ENCODE peak calls at places on chromosomes 5 and 9, in seven cellular contexts. Y is stimulated activated naive CD8-positive, alpha-beta T cell treated with anti-CD3 and anti-CD28 coated beads, Interleukin-15, amount 100 ng/mL, for 72 hours; F is right lobe of liver; M is heart right ventricle; W is HuH-7.5; V is Calu3; A is amniotic stem cell. X is an unnamed sample.

GRCh38 chr9:113376634-113377531 is at the start of gene HDHD3:
- DNase-seq in A (peak), W (peak), V (peak), Y (peak), M (peak), F (peak), X (peak)

GRCh38 chr9:108394726-108395125 is 461.1 kb downstream of the ACTL7B start:
- DNase-seq in W (no peak), M (no peak), A (no peak), F (no peak), Y (no peak), V (no peak), X (no peak)

GRCh38 chr9:114007991-114008666 is 70.0 kb downstream of the AMBP start:
- DNase-seq in M (no peak), Y (peak), V (no peak), A (no peak), F (peak), W (no peak), X (no peak)

GRCh38 chr9:5910413-5911057 is 19.8 kb downstream of the MLANA start:
- DNase-seq in Y (peak), F (no peak), M (no peak), W (no peak), A (no peak), V (no peak), X (no peak)

GRCh38 chr5:157252741-157253465 is 13.0 kb upstream of the CYFIP2 start:
- DNase-seq in Y (peak), M (no peak), W (no peak), F (no peak), V (no peak), A (no peak), X (no peak)

GRCh38 chr9:35910613-35911488 is 1.6 kb downstream of the SPAAR start:
- DNase-seq in V (peak), A (no peak), W (peak), Y (peak), F (peak), M (peak), X (peak)

GRCh38 chr5:157502143-157502647 is 42.2 kb downstream of the NIPAL4 start:
- DNase-seq in A (no peak), V (no peak), Y (no peak), W (no peak), F (no peak), M (no peak), X (no peak)

GRCh38 chr5:132389453-132390286 is 20.2 kb downstream of the SLC22A5 start:
- DNase-seq in V (peak), F (no peak), M (no peak), A (peak), Y (no peak), W (no peak), X (peak)

GRCh38 chr9:97293207-97293721 is 14.2 kb upstream of the CCDC180 start:
- DNase-seq in W (no peak), A (no peak), M (peak), V (no peak), Y (no peak), F (peak), X (no peak)

GRCh38 chr5:163534476-163535172 is 29.2 kb downstream of the MAT2B start:
- DNase-seq in V (no peak), A (no peak), M (no peak), W (no peak), F (no peak), Y (no peak), X (no peak)

GRCh38 chr5:9658726-9659125 is 28.6 kb upstream of the TAS2R1 start:
- DNase-seq in A (no peak), F (no peak), M (no peak), V (no peak), W (no peak), Y (no peak), X (no peak)

GRCh38 chr5:77016962-77017361 is 13.2 kb upstream of the AGGF1 start:
- DNase-seq in W (no peak), M (no peak), V (no peak), A (no peak), F (no peak), Y (no peak), X (no peak)

GRCh38 chr5:154242442-154242841 is 51.9 kb downstream of the GALNT10 start:
- DNase-seq in W (no peak), V (no peak), F (no peak), M (no peak), A (no peak), Y (no peak), X (no peak)

GRCh38 chr5:126016256-126016655 is 407.0 kb upstream of the GRAMD2B start:
- DNase-seq in Y (no peak), A (no peak), F (peak), V (no peak), M (peak), W (no peak), X (no peak)

GRCh38 chr5:59100875-59101274 is 518.0 kb downstream of the RAB3C start:
- DNase-seq in W (no peak), V (no peak), Y (no peak), F (no peak), A (no peak), M (no peak), X (no peak)

GRCh38 chr5:35890021-35890740 is 33.5 kb downstream of the IL7R start:
- DNase-seq in M (no peak), W (no peak), Y (no peak), V (no peak), A (no peak), F (no peak), X (no peak)

GRCh38 chr9:129170229-129170628 is 7.8 kb downstream of the IER5L start:
- DNase-seq in W (no peak), F (no peak), V (no peak), Y (no peak), M (no peak), A (no peak), X (no peak)

GRCh38 chr5:151577566-151577965 is 13.6 kb downstream of the FAT2 start:
- DNase-seq in W (no peak), V (no peak), M (no peak), A (no peak), F (no peak), Y (no peak), X (no peak)

GRCh38 chr5:125607018-125607417 is 816.2 kb upstream of the GRAMD2B start:
- DNase-seq in W (no peak), Y (no peak), V (no peak), A (no peak), M (no peak), F (no peak), X (no peak)

GRCh38 chr5:14077501-14077900 is 65.6 kb upstream of the TRIO start:
- DNase-seq in W (no peak), M (no peak), V (no peak), F (no peak), A (no peak), Y (no peak), X (no peak)

GRCh38 chr5:168734657-168735344 is 155.6 kb upstream of the PANK3 start:
- DNase-seq in V (no peak), M (peak), W (no peak), Y (peak), A (no peak), F (no peak), X (no peak)

GRCh38 chr5:51397996-51398395 is 14.7 kb downstream of the ISL1 start:
- DNase-seq in A (no peak), W (no peak), Y (no peak), F (no peak), V (no peak), M (no peak), X (no peak)

GRCh38 chr5:149040421-149040820 is 22.4 kb downstream of the SH3TC2 start:
- DNase-seq in W (no peak), F (no peak), A (no peak), V (no peak), Y (no peak), M (no peak), X (no peak)

GRCh38 chr9:89886281-89886700 is 281.5 kb downstream of the GADD45G start:
- DNase-seq in F (no peak), M (no peak), W (no peak), A (no peak), Y (no peak), V (no peak), X (no peak)

GRCh38 chr5:1104327-1105006 is 7.4 kb downstream of the SLC12A7 start:
- DNase-seq in A (no peak), M (no peak), V (no peak), Y (peak), F (no peak), W (no peak), X (no peak)

GRCh38 chr9:17063535-17064135 is 71.2 kb upstream of the CNTLN start:
- DNase-seq in M (no peak), V (peak), Y (no peak), A (peak), F (no peak), W (no peak), X (peak)

GRCh38 chr9:122860319-122861142 is 32.1 kb upstream of the PDCL start:
- DNase-seq in Y (no peak), A (no peak), V (no peak), M (no peak), F (no peak), W (no peak), X (peak)

GRCh38 chr5:149414405-149415244 is 35.5 kb upstream of the IL17B start:
- DNase-seq in W (no peak), V (no peak), M (peak), F (no peak), A (no peak), Y (no peak), X (no peak)

GRCh38 chr5:110086658-110087388 is 397.1 kb downstream of the MAN2A1 start:
- DNase-seq in F (no peak), A (peak), M (no peak), W (no peak), V (no peak), Y (peak), X (no peak)

GRCh38 chr5:96714450-96714849 is 52.3 kb downstream of the CAST start:
- DNase-seq in A (no peak), W (no peak), V (no peak), F (no peak), M (no peak), Y (no peak), X (no peak)